ENCODE peak calls at places on chromosomes 1 and 21, in seven cellular contexts. N, L, O, Z, S, T and V are unnamed samples.

GRCh38 chr1:20660363-20661234 is 570 bp downstream of the DDOST start:
- DNase-seq in T (no peak), N (no peak), L (no peak), S (no peak), Z (no peak), O (peak), V (no peak)

GRCh38 chr21:36641346-36641745 is 57.6 kb upstream of the SIM2 start:
- DNase-seq in L (no peak), O (no peak), Z (no peak), T (no peak), N (no peak), S (no peak), V (no peak)

GRCh38 chr1:15429701-15430149 is 8.5 kb upstream of the CTRC start:
- DNase-seq in N (no peak), Z (no peak), S (no peak), T (no peak), O (no peak), L (no peak), V (no peak)

GRCh38 chr1:50352428-50352827 is 70.8 kb downstream of the DMRTA2 start:
- DNase-seq in T (no peak), N (no peak), L (no peak), Z (no peak), S (no peak), O (no peak), V (no peak)

GRCh38 chr1:31702836-31703404 is 897 bp downstream of the COL16A1 start:
- DNase-seq in O (no peak), L (no peak), T (no peak), Z (no peak), S (no peak), N (no peak), V (no peak)

GRCh38 chr1:228335406-228336307 is 71.0 kb downstream of the TRIM11 start:
- DNase-seq in L (no peak), O (no peak), Z (no peak), N (no peak), S (no peak), T (peak), V (no peak)

GRCh38 chr1:202244841-202245261 is 51.3 kb downstream of the LGR6 start:
- DNase-seq in S (no peak), L (no peak), Z (no peak), O (no peak), N (no peak), T (no peak), V (no peak)

GRCh38 chr1:174696026-174696821 is 248.5 kb downstream of the GPR52 start:
- DNase-seq in Z (no peak), N (no peak), O (no peak), S (no peak), L (no peak), T (no peak), V (no peak)

GRCh38 chr1:245716561-245716960 is 561.8 kb downstream of the KIF26B start:
- DNase-seq in S (no peak), T (no peak), Z (no peak), L (no peak), N (no peak), O (no peak), V (no peak)

GRCh38 chr1:155897746-155898145 is 13.4 kb downstream of the RIT1 start:
- DNase-seq in L (no peak), O (no peak), Z (no peak), N (no peak), T (no peak), S (no peak), V (no peak)